ENCODE peak calls at places on chromosomes 5 and 9, in six cellular contexts. P is progenitor cell of endocrine pancreas; L is HTR-8/SVneo; K is ELR; Z is erythroblast; N is activated CD8-positive, alpha-beta memory T cell treated with anti-CD3 and anti-CD28 coated beads, Interleukin-2, amount 50 U/mL, for 4 hours. U is an unnamed sample.

GRCh38 chr5:124057815-124058231 is 545.8 kb downstream of the CSNK1G3 start:
- DNase-seq in P (no peak), L (no peak), K (no peak), Z (no peak), N (no peak), U (peak; percentile 65)

GRCh38 chr5:117454716-117455212 is 880.1 kb upstream of the SEMA6A start:
- DNase-seq in P (peak; percentile 34), L (no peak), K (peak; percentile 10), Z (peak; percentile 70), N (peak; percentile 32), U (no peak)

GRCh38 chr9:18467696-18468095 is 6.3 kb upstream of the ADAMTSL1 start:
- DNase-seq in P (no peak), L (no peak), K (no peak), Z (no peak), N (no peak), U (no peak)

GRCh38 chr5:135588299-135588698 is 9.5 kb upstream of the CXCL14 start:
- DNase-seq in P (no peak), L (no peak), K (no peak), Z (no peak), N (no peak), U (no peak)

GRCh38 chr5:166595274-166595951 is 1696.0 kb upstream of the WWC1 start:
- DNase-seq in P (no peak), L (no peak), K (no peak), Z (no peak), N (no peak), U (no peak)

GRCh38 chr9:126834672-126835071 is 25.8 kb upstream of the ZBTB34 start:
- DNase-seq in P (no peak), L (no peak), K (no peak), Z (no peak), N (no peak), U (no peak)

GRCh38 chr5:171806976-171807823 is 21.6 kb downstream of the SMIM23 start:
- DNase-seq in P (no peak), L (no peak), K (peak; percentile 19), Z (no peak), N (no peak), U (no peak)

GRCh38 chr5:170338933-170339779 is 41.6 kb upstream of the LCP2 start:
- DNase-seq in P (no peak), L (no peak), K (no peak), Z (peak; percentile 79), N (peak; percentile 69), U (no peak)

GRCh38 chr5:108637110-108637509 is 110.6 kb upstream of the FER start:
- DNase-seq in P (no peak), L (no peak), K (peak; percentile 42), Z (no peak), N (no peak), U (no peak)

GRCh38 chr9:115035872-115036612 is 81.9 kb downstream of the TNC start:
- DNase-seq in P (no peak), L (no peak), K (peak; percentile 26), Z (peak; percentile 62), N (no peak), U (no peak)

GRCh38 chr9:131011274-131012022 is 2.5 kb downstream of the LAMC3 start:
- DNase-seq in P (no peak), L (no peak), K (no peak), Z (no peak), N (no peak), U (no peak)

GRCh38 chr9:33081128-33081851 is 4.8 kb upstream of the SMU1 start:
- DNase-seq in P (no peak), L (peak; percentile 71), K (peak; percentile 88), Z (peak; percentile 87), N (peak; percentile 40), U (peak; percentile 81)

GRCh38 chr5:62317810-62318209 is 11.8 kb downstream of the KIF2A start:
- DNase-seq in P (no peak), L (no peak), K (no peak), Z (no peak), N (no peak), U (no peak)

GRCh38 chr5:95930541-95930940 is 31.1 kb downstream of the ELL2 start:
- DNase-seq in P (no peak), L (no peak), K (no peak), Z (no peak), N (no peak), U (no peak)

GRCh38 chr9:113640418-113640817 is 176.9 kb downstream of the RGS3 start:
- DNase-seq in P (no peak), L (no peak), K (no peak), Z (no peak), N (no peak), U (no peak)

GRCh38 chr5:165334186-165334585 is 1828.8 kb downstream of the MAT2B start:
- DNase-seq in P (no peak), L (no peak), K (peak; percentile 4), Z (no peak), N (no peak), U (no peak)

GRCh38 chr9:93673844-93674334 is 97.5 kb downstream of the PHF2 start:
- DNase-seq in P (peak; percentile 6), L (no peak), K (no peak), Z (peak; percentile 32), N (peak; percentile 9), U (no peak)

GRCh38 chr9:36594228-36594627 is 21.5 kb downstream of the MELK start:
- DNase-seq in P (no peak), L (no peak), K (no peak), Z (no peak), N (no peak), U (no peak)

GRCh38 chr5:90111354-90112070 is 298.0 kb downstream of the CETN3 start:
- DNase-seq in P (no peak), L (no peak), K (no peak), Z (no peak), N (no peak), U (no peak)

GRCh38 chr9:27528886-27529315 is 713 bp downstream of the MOB3B start:
- DNase-seq in P (peak; percentile 26), L (peak; percentile 13), K (peak; percentile 45), Z (peak; percentile 70), N (peak; percentile 43), U (peak; percentile 23)

GRCh38 chr5:133409210-133409674 is 203.1 kb downstream of the FSTL4 start:
- DNase-seq in P (no peak), L (no peak), K (no peak), Z (no peak), N (no peak), U (no peak)

GRCh38 chr5:144356489-144356888 is 185.8 kb downstream of the KCTD16 start:
- DNase-seq in P (no peak), L (no peak), K (no peak), Z (no peak), N (no peak), U (no peak)

GRCh38 chr9:134175808-134176598 is 11.6 kb upstream of the RNU6ATAC start:
- DNase-seq in P (no peak), L (no peak), K (no peak), Z (no peak), N (no peak), U (no peak)